ENCODE peak calls at places on chromosomes 11 and 22, in five cellular contexts. B is thyroid gland, C is right lobe of liver, P is heart left ventricle, X is K562. Q is an unnamed sample.
A peak's percentile ranks its signal among the peaks of the same experiment; 100 is the strongest.

GRCh38 chr11:61912530-61912898 is 4.9 kb downstream of the RAB3IL1 start:
- DNase-seq in B (peak; percentile 4), C (peak; percentile 32), P (peak; percentile 61), X (no peak), Q (peak; percentile 86)

GRCh38 chr11:70568504-70569172 is 170.3 kb downstream of the CTTN start:
- DNase-seq in B (peak; percentile 22), C (no peak), P (peak; percentile 65), X (peak; percentile 44), Q (no peak)

GRCh38 chr11:61061081-61061826 is 41.0 kb upstream of the CD5 start:
- DNase-seq in B (no peak), C (no peak), P (no peak), X (no peak), Q (peak; percentile 83)

GRCh38 chr11:125165111-125165663 is 636 bp downstream of the PKNOX2 start:
- DNase-seq in B (peak; percentile 52), C (peak; percentile 54), P (peak; percentile 41), X (no peak), Q (peak; percentile 14)

GRCh38 chr11:104997288-104997687 is 25.7 kb downstream of the CASP5 start:
- DNase-seq in B (no peak), C (no peak), P (no peak), X (no peak), Q (no peak)

GRCh38 chr11:12864316-12865156 is 144.6 kb upstream of the RASSF10 start:
- DNase-seq in B (no peak), C (no peak), P (no peak), X (no peak), Q (peak; percentile 9)

GRCh38 chr11:36268337-36268931 is 20.8 kb downstream of the COMMD9 start:
- DNase-seq in B (no peak), C (no peak), P (no peak), X (no peak), Q (no peak)

GRCh38 chr11:36748856-36749255 is 150.8 kb upstream of the RAG2 start:
- DNase-seq in B (no peak), C (no peak), P (no peak), X (no peak), Q (no peak)

DNA sequence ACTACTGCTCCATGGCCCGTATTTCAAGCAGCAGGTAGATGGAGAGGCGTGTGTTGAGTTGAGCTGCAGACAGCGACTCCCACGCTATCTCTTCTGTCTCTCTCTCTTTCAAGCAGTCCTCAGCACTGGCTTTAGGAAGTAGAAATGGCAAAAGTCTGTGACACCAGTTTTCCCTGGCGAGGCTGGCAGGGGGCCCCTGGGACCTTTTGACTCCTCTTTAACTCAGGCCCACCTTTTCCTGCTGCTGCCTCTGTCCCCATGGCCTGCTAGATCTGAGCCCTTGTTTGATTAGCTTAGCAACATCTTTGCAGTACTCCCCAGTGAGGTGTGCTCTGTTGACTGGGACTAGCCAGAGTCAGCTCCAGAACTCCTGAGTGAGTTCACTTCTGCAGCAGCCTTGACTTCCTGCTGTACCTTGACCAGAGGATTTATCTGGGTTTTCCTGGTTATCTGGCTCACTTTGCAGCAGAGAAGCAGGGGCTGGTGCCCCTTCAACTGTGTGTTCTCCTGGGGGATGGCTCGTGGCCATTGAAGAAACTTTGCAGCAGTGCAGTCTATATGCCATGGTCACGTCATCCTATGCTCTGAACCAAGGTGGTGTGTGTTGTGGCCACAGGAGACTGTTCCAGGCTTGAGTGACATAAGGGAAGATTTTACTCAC is 183.9 kb downstream of the DBX1 start:
- DNase-seq in B (no peak), C (peak; percentile 22), P (no peak), X (peak; percentile 21), Q (no peak)
- TF ChIP-seq POLR2A in B (no peak), C (no peak), P (no peak), X (no peak), Q (no peak)

DNA sequence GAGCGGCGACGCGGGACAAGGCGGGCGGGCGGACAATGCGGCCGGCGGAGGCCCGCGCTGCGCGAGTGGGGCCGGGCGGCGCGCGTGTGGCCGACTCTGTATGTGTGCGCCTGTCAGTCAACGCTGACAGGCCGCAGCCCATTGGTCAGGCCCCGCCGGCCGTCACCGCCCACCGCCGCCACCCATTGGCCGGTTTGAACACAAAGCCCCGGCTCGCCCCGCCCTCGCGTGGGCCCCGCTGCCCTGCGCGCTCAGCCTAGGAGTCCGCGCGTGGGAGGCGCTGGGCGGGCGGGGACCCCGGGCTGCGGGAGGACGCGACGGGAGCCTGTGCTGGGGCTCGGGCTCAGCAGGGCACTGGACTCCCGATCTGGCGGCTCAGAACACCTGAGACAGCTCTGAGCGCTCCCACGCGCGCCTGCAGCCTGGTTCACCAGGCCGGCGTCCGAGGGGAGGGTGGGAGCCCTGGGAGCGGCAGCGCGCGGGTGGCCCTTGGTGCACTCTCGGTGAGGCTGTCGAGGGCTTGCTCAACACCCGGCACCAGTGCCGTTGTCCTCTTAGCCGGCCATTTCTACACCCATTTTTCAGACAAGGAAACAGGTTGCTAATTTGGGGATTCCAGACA is at the start of gene SUN2:
- DNase-seq in B (peak; percentile 95), C (peak; percentile 96), P (peak; percentile 97), X (peak; percentile 98), Q (peak; percentile 88)
- TF ChIP-seq POLR2A in B (peak; percentile 60), C (peak; percentile 77), P (peak; percentile 78), X (peak; percentile 64), Q (peak; percentile 33)

GRCh38 chr22:36285017-36285416 is 32.1 kb downstream of the APOL1 start:
- DNase-seq in B (no peak), C (no peak), P (peak; percentile 63), X (no peak), Q (no peak)
- TF ChIP-seq POLR2A in B (no peak), C (no peak), P (no peak), X (no peak), Q (no peak)

GRCh38 chr11:18776324-18776723 is 15.3 kb downstream of the PTPN5 start:
- DNase-seq in B (no peak), C (no peak), P (no peak), X (no peak), Q (peak; percentile 47)

GRCh38 chr11:18775492-18776292 is 15.9 kb downstream of the PTPN5 start:
- DNase-seq in B (peak; percentile 43), C (peak; percentile 70), P (peak; percentile 55), X (peak; percentile 82), Q (peak; percentile 66)

GRCh38 chr11:18780896-18781295 is 10.7 kb downstream of the PTPN5 start:
- DNase-seq in B (no peak), C (no peak), P (no peak), X (no peak), Q (no peak)

GRCh38 chr11:18780329-18780728 is 11.3 kb downstream of the PTPN5 start:
- DNase-seq in B (no peak), C (no peak), P (peak; percentile 50), X (no peak), Q (no peak)

DNA sequence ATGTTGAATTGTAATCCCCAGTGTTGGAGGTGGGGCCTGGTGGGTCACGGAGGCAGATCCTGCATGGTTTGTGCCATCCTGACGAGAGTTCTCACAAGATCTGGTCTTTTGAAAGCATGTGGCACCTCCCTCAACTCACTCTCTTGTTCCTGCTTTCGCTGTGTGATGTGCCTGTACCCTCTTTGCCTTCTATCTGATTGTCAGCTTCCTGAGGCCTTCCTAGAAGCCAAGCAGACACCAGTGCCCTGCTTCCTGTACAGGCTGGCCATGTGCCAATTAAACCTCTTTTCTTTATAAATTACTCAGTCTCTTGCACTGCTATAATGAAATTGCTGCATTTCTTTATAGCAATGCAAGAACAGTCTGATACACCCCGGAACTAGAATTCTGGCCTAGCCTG is 13.1 kb downstream of the PTPN5 start:
- DNase-seq in B (no peak), C (no peak), P (no peak), X (no peak), Q (no peak)
- TF ChIP-seq POLR2A in B (no peak), C (no peak), P (no peak), X (no peak), Q (no peak)

GRCh38 chr22:50326225-50326958 is 420 bp downstream of the DENND6B start:
- DNase-seq in B (no peak), C (no peak), P (no peak), X (no peak), Q (no peak)

GRCh38 chr22:50327711-50328019 is 853 bp upstream of the DENND6B start:
- DNase-seq in B (no peak), C (no peak), P (no peak), X (no peak), Q (no peak)

GRCh38 chr22:50325444-50326224 is 1.2 kb downstream of the DENND6B start:
- DNase-seq in B (no peak), C (no peak), P (no peak), X (no peak), Q (peak; percentile 1)

GRCh38 chr22:50329236-50329635 is 2.4 kb upstream of the DENND6B start:
- DNase-seq in B (no peak), C (no peak), P (peak; percentile 13), X (no peak), Q (no peak)

GRCh38 chr22:50326959-50327710 is at the start of gene DENND6B:
- DNase-seq in B (peak; percentile 81), C (peak; percentile 84), P (peak; percentile 92), X (peak; percentile 77), Q (peak; percentile 81)
- TF ChIP-seq POLR2A in B (no peak), C (peak; percentile 72), P (peak; percentile 56), X (peak; percentile 72), Q (peak; percentile 50)

GRCh38 chr22:21624120-21624879 is 5.5 kb downstream of the YDJC start:
- DNase-seq in B (no peak), C (no peak), P (peak; percentile 68), X (peak; percentile 96), Q (peak; percentile 59)
- TF ChIP-seq POLR2A in B (no peak), C (no peak), P (no peak), X (no peak), Q (no peak)

GRCh38 chr22:32409977-32410376 is 2.1 kb downstream of the RTCB start:
- DNase-seq in B (no peak), C (no peak), P (no peak), X (no peak), Q (no peak)

GRCh38 chr22:32413715-32414114 is 1.7 kb upstream of the RTCB start:
- DNase-seq in B (no peak), C (no peak), P (no peak), X (no peak), Q (peak; percentile 15)

GRCh38 chr22:32411388-32411787 is 659 bp downstream of the RTCB start:
- DNase-seq in B (no peak), C (no peak), P (no peak), X (no peak), Q (peak; percentile 16)

GRCh38 chr22:32410459-32410858 is 1.6 kb downstream of the RTCB start:
- DNase-seq in B (no peak), C (no peak), P (no peak), X (no peak), Q (no peak)

DNA sequence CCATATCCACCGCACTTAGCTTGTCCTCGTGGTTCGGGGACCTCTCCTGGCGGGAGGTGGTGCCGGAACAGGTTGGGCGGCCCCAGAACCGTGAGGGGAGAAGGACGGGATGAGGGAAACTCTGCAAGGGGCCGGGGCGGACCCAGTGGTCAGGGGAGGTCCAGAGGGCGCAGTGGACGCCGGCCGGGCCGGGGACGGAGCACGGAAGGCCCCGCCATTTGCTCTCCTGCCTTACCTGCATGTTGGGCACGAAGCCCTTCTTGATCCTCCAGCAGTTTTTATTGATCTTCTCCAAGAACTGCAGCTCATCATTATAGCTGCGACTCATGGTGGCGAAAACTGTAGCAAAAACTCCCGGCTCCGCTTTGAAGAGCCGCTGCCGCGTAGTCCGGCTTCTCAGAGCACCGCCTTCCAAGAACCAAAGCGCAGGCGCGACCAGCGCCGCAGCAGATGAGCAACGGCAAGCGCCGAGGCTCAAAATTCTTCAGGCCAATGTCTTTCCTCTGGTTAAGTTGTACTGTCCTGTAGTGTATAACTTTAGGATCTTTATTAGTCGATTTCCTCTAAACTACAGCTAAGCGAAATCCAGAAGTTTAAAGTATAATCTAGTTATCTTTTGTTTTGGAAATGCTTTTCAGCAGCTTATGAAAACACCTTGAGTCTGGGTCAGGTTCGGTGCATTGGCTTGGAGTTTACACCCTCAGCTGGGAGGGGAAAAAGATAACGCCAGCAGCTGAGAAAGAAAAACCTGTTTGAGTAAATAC is at the start of gene RTCB:
- DNase-seq in B (peak; percentile 88), C (peak; percentile 89), P (peak; percentile 96), X (peak; percentile 68), Q (peak; percentile 91)
- TF ChIP-seq POLR2A in B (no peak), C (peak; percentile 66), P (peak; percentile 53), X (peak; percentile 71), Q (peak; percentile 49)

Q was measured in NB4.